ENCODE peak calls at places on chromosomes 3 and 15, in six cellular contexts. V, Y, A, K, S and G are unnamed samples.
A peak's percentile ranks its signal among the peaks of the same experiment; 100 is the strongest.

GRCh38 chr15:43093026-43093425 is 12.8 kb downstream of the UBR1 start:
- DNase-seq in K (no peak), S (no peak), Y (no peak), V (no peak), A (no peak), G (no peak)

GRCh38 chr3:54744291-54744690 is 183.6 kb downstream of the LRTM1 start:
- DNase-seq in K (no peak), Y (no peak), A (no peak), S (no peak), V (no peak), G (no peak)

GRCh38 chr3:122067214-122067550 is 12.0 kb downstream of the CD86 start:
- DNase-seq in V (no peak), K (no peak), Y (no peak), S (no peak), A (no peak), G (no peak)

GRCh38 chr3:23162939-23163338 is 40.2 kb upstream of the UBE2E2 start:
- DNase-seq in S (no peak), A (no peak), K (peak; percentile 46), Y (no peak), V (no peak), G (peak; percentile 26)

GRCh38 chr3:77348244-77348855 is 308.5 kb downstream of the ROBO2 start:
- DNase-seq in A (no peak), K (peak; percentile 23), Y (no peak), V (no peak), S (no peak), G (no peak)

GRCh38 chr3:71752911-71753715 is 542 bp upstream of the GPR27 start:
- DNase-seq in V (no peak), K (no peak), S (no peak), A (no peak), Y (no peak), G (no peak)

GRCh38 chr3:194852836-194853508 is 167.3 kb downstream of the FAM43A start:
- DNase-seq in V (no peak), K (peak; percentile 92), A (no peak), S (no peak), Y (no peak), G (peak; percentile 74)

GRCh38 chr15:67521770-67522568 is 1.0 kb downstream of the C15orf61 start:
- DNase-seq in K (no peak), V (no peak), S (no peak), Y (no peak), A (no peak), G (no peak)

GRCh38 chr15:67779160-67780111 is 45.9 kb upstream of the SKOR1 start:
- DNase-seq in S (no peak), A (no peak), V (no peak), Y (no peak), K (no peak), G (no peak)

DNA sequence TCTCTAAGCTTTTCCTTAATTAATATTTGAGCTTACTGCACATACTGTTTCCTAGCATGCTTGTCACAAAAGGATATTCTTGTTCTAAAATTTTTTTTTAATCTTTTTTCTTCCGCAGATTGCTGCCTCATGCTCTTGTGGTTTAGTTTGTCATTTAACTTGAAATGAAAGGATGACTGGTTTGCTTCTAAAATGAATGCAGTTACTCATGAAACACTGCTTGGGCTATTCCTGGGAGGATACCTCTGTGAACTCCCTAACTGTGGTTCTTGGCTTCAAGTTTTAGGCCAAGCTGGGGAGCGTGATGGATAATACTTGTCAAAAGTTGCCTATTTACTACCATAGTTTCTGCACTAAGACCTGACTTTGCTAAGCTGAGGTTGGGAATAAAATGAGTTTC is 64.0 kb downstream of the USP13 start:
- DNase-seq in S (no peak), Y (no peak), K (no peak), A (no peak), V (no peak), G (no peak)
- H3K27ac ChIP-seq in S (no peak overlapping the region), Y (no peak overlapping the region), K (no peak overlapping the region), A (no peak overlapping the region), V (peak overlapping the region; percentile 1), G (no peak overlapping the region)

GRCh38 chr15:29942144-29942543 is 119.9 kb upstream of the TJP1 start:
- DNase-seq in K (no peak), S (no peak), A (no peak), Y (no peak), V (no peak), G (no peak)
- TF ChIP-seq CTCF in K (no peak), S (no peak), A (no peak), Y (no peak), V (peak; percentile 27), G (no peak)

DNA sequence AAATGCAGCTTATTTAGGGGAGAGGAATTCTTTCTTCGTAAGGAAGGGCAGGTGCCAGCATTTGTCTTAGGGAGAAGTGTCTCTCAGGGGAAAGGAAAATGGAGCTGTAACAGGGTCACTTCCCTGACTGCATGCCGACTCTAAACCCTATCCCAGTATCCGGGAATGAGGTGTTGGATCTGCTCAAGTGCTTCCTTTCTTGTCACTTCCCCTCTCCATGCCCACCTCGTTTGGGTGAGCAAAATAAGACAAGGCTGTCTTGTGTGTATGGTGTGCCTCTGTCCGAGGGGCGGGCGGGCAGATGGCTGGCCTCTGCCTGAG is 230.1 kb upstream of the TPM1 start:
- DNase-seq in A (no peak), K (no peak), V (no peak), S (no peak), Y (no peak), G (no peak)
- H3K27ac ChIP-seq in A (no peak overlapping the region), K (no peak overlapping the region), V (no peak overlapping the region), S (no peak overlapping the region), Y (no peak overlapping the region), G (no peak overlapping the region)

DNA sequence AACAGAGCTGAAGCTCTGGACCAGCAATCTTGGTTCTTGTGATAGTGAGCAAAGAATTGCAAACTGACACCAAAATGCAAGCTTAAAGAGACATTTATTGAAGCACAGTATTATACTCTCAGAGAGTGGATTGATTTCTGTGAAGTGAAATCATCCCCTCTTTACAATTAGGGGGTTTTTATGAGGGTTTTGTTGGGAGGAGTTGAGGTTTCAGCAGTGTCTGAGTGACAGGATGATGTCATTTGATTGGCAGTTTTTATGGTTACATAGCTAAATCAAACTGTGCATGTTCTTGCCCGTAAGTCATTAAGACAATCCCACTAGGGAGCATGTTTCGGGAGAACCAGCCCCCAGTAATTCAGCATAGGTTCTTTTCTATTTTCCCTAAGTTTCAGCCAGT is 1200.5 kb downstream of the SI start:
- DNase-seq in V (no peak), K (no peak), A (no peak), S (no peak), Y (no peak), G (no peak)
- TF ChIP-seq CTCF in V (no peak), K (no peak), A (no peak), S (no peak), Y (no peak), G (no peak)

DNA sequence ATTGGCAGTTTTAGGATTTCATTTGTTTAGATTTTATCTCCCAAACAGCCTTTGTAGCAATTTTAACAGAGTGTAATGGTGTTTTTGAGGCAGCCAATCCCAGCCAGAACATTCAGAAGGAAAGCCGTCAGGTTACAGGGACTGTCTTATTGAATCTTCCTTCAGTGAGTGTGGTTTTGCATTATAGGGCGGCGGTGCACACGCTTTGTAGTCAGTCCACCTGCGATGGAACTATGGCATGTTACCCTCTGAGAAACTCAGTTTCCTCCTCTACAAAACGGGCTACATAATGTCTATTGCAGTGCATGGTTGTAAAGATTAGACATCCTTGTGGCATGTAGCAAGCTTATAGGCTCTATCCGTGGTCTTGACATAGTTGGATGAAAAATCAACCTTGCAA is 1.0 kb downstream of the LRRC28 start:
- DNase-seq in K (no peak), V (no peak), Y (no peak), S (no peak), A (no peak), G (no peak)
- H3K27ac ChIP-seq in K (no peak overlapping the region), V (no peak overlapping the region), Y (no peak overlapping the region), S (no peak overlapping the region), A (no peak overlapping the region), G (no peak overlapping the region)

DNA sequence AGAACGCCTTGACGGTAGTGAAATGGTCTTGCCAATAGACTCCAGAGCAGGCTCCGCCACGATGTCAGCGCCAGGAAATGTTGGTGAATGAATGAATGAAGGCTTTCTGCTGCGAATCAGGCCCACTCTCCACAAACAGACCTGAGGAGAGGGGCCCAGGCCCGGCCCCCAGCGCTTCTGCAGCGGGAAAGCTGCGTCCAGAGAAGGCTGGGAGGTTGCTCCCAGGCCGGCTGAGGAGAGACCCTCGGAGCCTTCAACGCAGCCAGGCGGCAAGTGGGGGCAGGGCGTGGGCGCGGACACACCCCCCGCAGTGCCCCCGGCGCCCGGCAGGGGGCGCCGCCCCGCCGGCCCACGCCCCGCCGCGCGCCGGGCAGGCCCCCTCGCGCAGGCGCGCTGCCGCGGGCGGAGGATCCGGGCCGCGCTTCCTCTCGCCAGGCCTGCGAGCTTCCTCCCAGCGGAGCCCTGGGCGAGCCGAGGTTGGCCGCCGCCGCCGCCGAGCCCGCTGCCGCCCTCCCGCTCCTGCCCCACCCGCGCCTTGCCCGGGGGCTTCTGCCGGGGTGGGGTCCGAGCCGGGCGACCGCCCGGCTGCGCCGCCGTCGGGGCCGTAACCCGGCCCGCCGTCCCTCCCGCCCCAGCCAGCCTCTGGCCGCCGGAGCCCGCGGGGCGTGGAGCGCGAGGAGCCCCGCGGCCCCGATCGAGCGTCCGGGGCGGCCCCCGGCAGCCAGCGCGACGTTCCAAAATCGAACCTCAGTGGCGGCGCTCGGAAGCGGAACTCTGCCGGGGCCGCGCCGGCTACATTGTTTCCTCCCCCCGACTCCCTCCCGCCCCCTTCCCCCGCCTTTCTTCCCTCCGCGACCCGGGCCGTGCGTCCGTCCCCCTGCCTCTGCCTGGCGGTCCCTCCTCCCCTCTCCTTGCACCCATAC is at the start of gene CSK:
- DNase-seq in K (peak; percentile 77), V (peak; percentile 89), A (no peak), S (peak; percentile 75), Y (peak; percentile 91), G (peak; percentile 55)
- TF ChIP-seq CTCF in K (peak; percentile 65), V (peak; percentile 56), A (peak; percentile 55), S (peak; percentile 76), Y (peak; percentile 56), G (peak; percentile 49)

DNA sequence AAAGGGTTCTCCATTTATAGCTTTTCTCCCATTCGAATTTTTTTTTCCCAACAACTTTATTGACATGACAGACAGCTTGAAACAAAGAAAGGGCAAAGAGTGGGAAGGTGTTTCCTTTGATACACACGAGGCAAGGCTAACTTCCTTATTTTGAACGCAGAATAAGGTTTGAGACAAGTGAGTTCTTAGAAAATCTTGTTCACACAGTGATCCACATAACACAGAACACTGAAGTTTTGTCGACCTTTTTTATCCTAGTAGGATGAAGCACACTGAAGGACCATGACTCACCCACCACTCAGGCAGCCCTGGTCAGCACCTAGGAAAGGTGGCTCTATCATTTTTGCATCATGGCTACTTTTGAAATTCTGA is 425.9 kb upstream of the MDFIC2 start:
- DNase-seq in V (no peak), Y (no peak), S (no peak), K (no peak), A (no peak), G (no peak)
- H3K27ac ChIP-seq in V (no peak overlapping the region), Y (no peak overlapping the region), S (no peak overlapping the region), K (no peak overlapping the region), A (no peak overlapping the region), G (peak overlapping the region; percentile 47)